ENCODE peak calls at places on chromosomes 11 and 22, in eight cellular contexts. U is lower lobe of right lung; T is DMS153; K is ACHN; L is coronary artery; M is NCI-H1105 treated with DMSO at 0.1 percent for 48 hours; V is brain microvascular endothelial cell; E is effector memory CD4-positive, alpha-beta T cell. W is an unnamed sample.

GRCh38 chr22:19346677-19347265 is 55.3 kb upstream of the CLTCL1 start:
- DNase-seq in U (no peak), T (no peak), K (no peak), L (no peak), M (no peak), V (no peak), E (no peak), W (no peak)

GRCh38 chr11:117931331-117931950 is 2.2 kb upstream of the TMPRSS13 start:
- DNase-seq in U (peak; percentile 27), T (no peak), K (no peak), L (no peak), M (no peak), V (no peak), E (no peak), W (no peak)

GRCh38 chr11:48109046-48109666 is 107.5 kb upstream of the OR4B1 start:
- DNase-seq in U (no peak), T (peak; percentile 44), K (peak; percentile 62), L (peak; percentile 31), M (peak; percentile 69), V (no peak), E (no peak), W (no peak)

GRCh38 chr11:85762226-85762625 is 48.7 kb downstream of the SYTL2 start:
- DNase-seq in U (no peak), T (no peak), K (no peak), L (no peak), M (no peak), V (no peak), E (no peak), W (no peak)

GRCh38 chr22:45952553-45952952 is 24.4 kb downstream of the WNT7B start:
- DNase-seq in U (no peak), T (no peak), K (no peak), L (no peak), M (no peak), V (no peak), E (no peak), W (no peak)

GRCh38 chr22:17060126-17060525 is 24.7 kb upstream of the IL17RA start:
- DNase-seq in U (no peak), T (no peak), K (no peak), L (no peak), M (no peak), V (no peak), E (no peak), W (no peak)

GRCh38 chr11:7892751-7893356 is 38.2 kb downstream of the OR10A6 start:
- DNase-seq in U (no peak), T (peak; percentile 10), K (peak; percentile 58), L (no peak), M (peak; percentile 71), V (peak; percentile 46), E (no peak), W (no peak)

GRCh38 chr11:123186291-123186690 is 8.8 kb downstream of the CLMP start:
- DNase-seq in U (no peak), T (no peak), K (peak; percentile 38), L (no peak), M (no peak), V (no peak), E (no peak), W (no peak)

GRCh38 chr22:17781319-17782031 is 7.2 kb upstream of the BID start:
- DNase-seq in U (no peak), T (no peak), K (peak; percentile 33), L (no peak), M (peak; percentile 29), V (peak; percentile 81), E (peak; percentile 51), W (peak; percentile 32)

GRCh38 chr22:22171357-22172218 is 73.0 kb upstream of the VPREB1 start:
- DNase-seq in U (no peak), T (no peak), K (peak; percentile 44), L (no peak), M (no peak), V (no peak), E (no peak), W (no peak)

GRCh38 chr11:1163321-1163910 is 5.7 kb downstream of the MUC5AC start:
- DNase-seq in U (no peak), T (no peak), K (no peak), L (no peak), M (no peak), V (no peak), E (no peak), W (no peak)

GRCh38 chr11:81497202-81497804 is 1236.4 kb downstream of the FAM181B start:
- DNase-seq in U (no peak), T (no peak), K (peak; percentile 35), L (no peak), M (peak; percentile 50), V (peak; percentile 55), E (no peak), W (no peak)

GRCh38 chr11:20161923-20162322 is 1.6 kb upstream of the DBX1 start:
- DNase-seq in U (no peak), T (no peak), K (no peak), L (no peak), M (no peak), V (no peak), E (no peak), W (no peak)

GRCh38 chr11:68127791-68128681 is 6.8 kb upstream of the CHKA start:
- DNase-seq in U (peak; percentile 83), T (no peak), K (peak; percentile 70), L (no peak), M (no peak), V (no peak), E (no peak), W (no peak)

GRCh38 chr11:57150454-57150917 is 31.3 kb upstream of the LRRC55 start:
- DNase-seq in U (no peak), T (no peak), K (no peak), L (no peak), M (no peak), V (peak; percentile 62), E (no peak), W (no peak)

GRCh38 chr22:19687561-19688300 is 26.6 kb upstream of the SEPTIN5 start:
- DNase-seq in U (peak; percentile 73), T (peak; percentile 26), K (no peak), L (no peak), M (peak; percentile 8), V (no peak), E (no peak), W (no peak)

GRCh38 chr22:50606561-50607365 is 6.2 kb downstream of the MAPK8IP2 start:
- DNase-seq in U (no peak), T (no peak), K (no peak), L (no peak), M (no peak), V (no peak), E (no peak), W (no peak)

GRCh38 chr11:278001-278951 is at the start of gene NLRP6:
- DNase-seq in U (no peak), T (no peak), K (no peak), L (no peak), M (no peak), V (no peak), E (no peak), W (no peak)

GRCh38 chr22:50007057-50007511 is 5.5 kb downstream of the IL17REL start:
- DNase-seq in U (no peak), T (peak; percentile 47), K (no peak), L (no peak), M (no peak), V (no peak), E (no peak), W (no peak)

GRCh38 chr11:120130176-120130980 is 7.5 kb downstream of the TRIM29 start:
- DNase-seq in U (peak; percentile 10), T (no peak), K (no peak), L (peak; percentile 58), M (no peak), V (no peak), E (no peak), W (no peak)

GRCh38 chr22:44409211-44409648 is 88.8 kb downstream of the RTL6 start:
- DNase-seq in U (peak; percentile 28), T (no peak), K (no peak), L (no peak), M (no peak), V (no peak), E (no peak), W (no peak)

GRCh38 chr11:124746621-124747243 is 5.3 kb downstream of the VSIG2 start:
- DNase-seq in U (peak; percentile 91), T (peak; percentile 47), K (peak; percentile 87), L (no peak), M (peak; percentile 87), V (peak; percentile 78), E (peak; percentile 69), W (peak; percentile 63)

GRCh38 chr22:40040927-40041326 is 46.2 kb downstream of the FAM83F start:
- DNase-seq in U (no peak), T (no peak), K (peak; percentile 32), L (peak; percentile 64), M (peak; percentile 94), V (peak; percentile 47), E (no peak), W (no peak)

GRCh38 chr11:2701230-2701629 is 1.4 kb upstream of the KCNQ1OT1 start:
- DNase-seq in U (no peak), T (no peak), K (no peak), L (peak; percentile 66), M (no peak), V (no peak), E (no peak), W (no peak)

GRCh38 chr11:9037046-9037780 is 33.4 kb upstream of the NRIP3 start:
- DNase-seq in U (no peak), T (no peak), K (no peak), L (no peak), M (no peak), V (no peak), E (no peak), W (no peak)

GRCh38 chr11:134612416-134613030 is 200.5 kb upstream of the B3GAT1 start:
- DNase-seq in U (no peak), T (no peak), K (no peak), L (no peak), M (no peak), V (no peak), E (no peak), W (no peak)

W was measured in effector CD4-positive, alpha-beta T cell.